ENCODE peak calls at places on chromosomes 16 and 17, in four cellular contexts. A is H9, S is IMR-90, E is H1. D is an unnamed sample.

GRCh38 chr17:67606471-67606870 is 111.3 kb upstream of the NOL11 start:
- DNase-seq in E (no peak), S (peak), A (no peak), D (no peak)

GRCh38 chr17:65222216-65222738 is 85.1 kb downstream of the RGS9 start:
- DNase-seq in S (peak), E (no peak), A (no peak), D (no peak)

GRCh38 chr17:34451313-34451712 is 88.3 kb upstream of the CCL1 start:
- DNase-seq in E (no peak), S (peak), A (no peak), D (no peak)

GRCh38 chr16:15502041-15502725 is 67.8 kb downstream of the BMERB1 start:
- DNase-seq in E (no peak), A (no peak), S (peak), D (peak)

GRCh38 chr17:41734139-41734948 is at the start of gene HAP1:
- DNase-seq in A (peak), S (peak), E (peak), D (peak)

GRCh38 chr17:1005361-1005946 is 8.5 kb downstream of the TIMM22 start:
- DNase-seq in E (no peak), A (no peak), S (peak), D (peak)

GRCh38 chr17:73552300-73553088 is 91.8 kb downstream of the SDK2 start:
- DNase-seq in E (no peak), A (no peak), S (no peak), D (no peak)

GRCh38 chr16:50496990-50497389 is 51.2 kb upstream of the NKD1 start:
- DNase-seq in E (no peak), S (no peak), A (no peak), D (no peak)

GRCh38 chr16:20647736-20648135 is 49.7 kb downstream of the ACSM1 start:
- DNase-seq in A (no peak), S (no peak), E (no peak), D (no peak)

GRCh38 chr17:73420897-73421296 is 109.1 kb upstream of the CDC42EP4 start:
- DNase-seq in E (no peak), A (peak), S (peak), D (peak)

GRCh38 chr17:2101448-2102257 is 46.8 kb downstream of the HIC1 start:
- DNase-seq in S (no peak), E (no peak), A (no peak), D (no peak)

GRCh38 chr17:36941265-36942021 is 4.2 kb downstream of the LHX1 start:
- DNase-seq in A (peak), S (no peak), E (peak), D (no peak)

GRCh38 chr17:43661699-43662431 is at the start of gene MEOX1:
- DNase-seq in S (peak), A (no peak), E (no peak), D (peak)

GRCh38 chr16:23952128-23953041 is 116.6 kb downstream of the PRKCB start:
- DNase-seq in S (peak), A (no peak), E (no peak), D (peak)

GRCh38 chr16:50692999-50693781 is at the start of gene NOD2:
- DNase-seq in S (no peak), A (peak), E (peak), D (peak)

GRCh38 chr17:7019839-7020519 is 2.9 kb upstream of the BCL6B start:
- DNase-seq in A (peak), S (peak), E (peak), D (peak)

GRCh38 chr16:83624436-83625120 is 183.2 kb upstream of the HSBP1 start:
- DNase-seq in E (peak), A (peak), S (no peak), D (no peak)

GRCh38 chr17:77783991-77784820 is 174.3 kb upstream of the TNRC6C start:
- DNase-seq in A (no peak), E (no peak), S (no peak), D (no peak)

GRCh38 chr17:17028059-17028877 is 14.0 kb upstream of the MPRIP start:
- DNase-seq in S (peak), E (peak), A (peak), D (peak)

GRCh38 chr16:71626858-71627213 is 852 bp downstream of the MARVELD3 start:
- DNase-seq in E (peak), A (peak), S (no peak), D (peak)

GRCh38 chr17:43599835-43600234 is 53.7 kb upstream of the ETV4 start:
- DNase-seq in S (peak), A (no peak), E (no peak), D (no peak)

GRCh38 chr16:86007524-86007923 is 108.6 kb downstream of the IRF8 start:
- DNase-seq in S (no peak), E (no peak), A (no peak), D (no peak)

GRCh38 chr17:52395308-52395707 is 236.8 kb upstream of the CA10 start:
- DNase-seq in S (no peak), E (no peak), A (no peak), D (peak)

GRCh38 chr17:79130536-79131273 is 56.1 kb downstream of the ENGASE start:
- DNase-seq in A (no peak), E (no peak), S (no peak), D (no peak)

GRCh38 chr17:65013613-65014391 is 42.7 kb downstream of the GNA13 start:
- DNase-seq in A (no peak), E (no peak), S (peak), D (peak)

GRCh38 chr17:28404461-28404811 is 1.6 kb downstream of the SLC46A1 start:
- DNase-seq in E (no peak), A (no peak), S (no peak), D (no peak)

GRCh38 chr17:81980752-81981239 is 3.4 kb downstream of the ASPSCR1 start:
- DNase-seq in E (no peak), S (no peak), A (no peak), D (no peak)

GRCh38 chr17:42096360-42097111 is 1.7 kb downstream of the ZNF385C start:
- DNase-seq in A (no peak), E (no peak), S (no peak), D (no peak)

GRCh38 chr17:81890447-81891302 is 711 bp downstream of the ALYREF start:
- DNase-seq in S (no peak), A (peak), E (no peak), D (no peak)

DNA sequence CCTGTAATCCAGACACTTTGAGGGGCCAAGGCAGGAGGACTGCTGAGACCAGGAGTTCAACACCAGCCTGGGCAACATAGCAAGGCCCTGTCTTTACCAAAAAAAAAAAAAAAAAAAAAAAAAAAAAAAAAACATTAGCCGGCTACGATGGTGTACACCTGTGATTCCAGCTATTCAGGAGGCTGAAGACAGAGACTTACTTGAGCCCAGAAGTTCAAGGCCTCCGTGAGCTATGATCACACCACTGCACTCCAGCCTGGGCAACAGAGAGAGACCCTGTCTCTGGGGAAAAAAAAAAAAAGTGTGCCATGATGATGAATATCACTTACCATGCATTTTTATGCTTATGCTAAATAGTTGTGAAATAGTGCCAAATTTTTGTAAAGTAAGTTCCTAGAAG is 197.0 kb downstream of the LGALS9B start:
- DNase-seq in A (no peak), E (no peak), S (no peak), D (no peak)
- H2BK120ac ChIP-seq in A (no peak), E (no peak), S (no peak), D (no peak)

DNA sequence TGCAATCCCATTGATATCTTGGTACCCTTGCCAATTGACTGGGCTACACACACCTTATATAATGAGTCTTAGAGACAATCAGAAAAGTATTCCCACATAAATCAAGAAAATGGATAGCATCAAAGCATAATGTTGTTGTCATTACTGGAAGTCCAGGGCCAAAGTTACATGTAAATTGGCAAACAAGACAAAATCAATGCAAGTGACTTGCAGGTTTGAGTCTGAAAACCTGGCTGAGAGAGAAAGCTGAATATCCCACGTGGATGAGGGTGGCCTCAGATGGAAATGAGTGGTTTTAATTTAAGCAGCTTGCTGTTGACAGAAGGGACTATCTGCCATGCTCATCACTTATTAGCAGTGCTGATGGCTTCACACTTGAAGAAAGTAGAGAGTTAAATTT is 324.0 kb upstream of the MON1B start:
- DNase-seq in A (no peak), E (no peak), S (no peak), D (no peak)
- H3K56ac ChIP-seq in A (no peak), E (no peak), S (no peak), D (no peak)

DNA sequence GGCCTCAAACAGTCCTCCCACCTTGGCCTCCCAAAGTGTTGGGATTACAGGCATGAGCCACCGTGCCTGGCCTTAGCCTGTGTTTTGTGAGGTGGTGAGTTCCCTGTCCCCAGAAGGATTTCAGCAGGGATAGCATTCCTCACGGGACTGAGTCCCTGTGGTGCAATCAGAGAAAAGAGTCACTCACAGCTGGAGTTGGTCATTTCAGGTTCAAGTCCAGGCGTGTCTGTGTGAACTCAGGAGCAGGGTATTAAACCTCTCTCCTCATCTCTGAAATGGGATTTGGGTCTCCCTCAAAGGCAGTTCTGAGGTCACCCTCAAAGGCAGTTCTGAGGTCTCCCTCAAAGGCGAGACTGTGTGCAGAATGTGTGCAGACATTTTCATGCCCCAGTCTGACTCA is 28.6 kb downstream of the NPTX1 start:
- DNase-seq in S (no peak), A (no peak), E (no peak), D (no peak)
- H2BK120ac ChIP-seq in S (peak), A (no peak), E (no peak), D (no peak)

DNA sequence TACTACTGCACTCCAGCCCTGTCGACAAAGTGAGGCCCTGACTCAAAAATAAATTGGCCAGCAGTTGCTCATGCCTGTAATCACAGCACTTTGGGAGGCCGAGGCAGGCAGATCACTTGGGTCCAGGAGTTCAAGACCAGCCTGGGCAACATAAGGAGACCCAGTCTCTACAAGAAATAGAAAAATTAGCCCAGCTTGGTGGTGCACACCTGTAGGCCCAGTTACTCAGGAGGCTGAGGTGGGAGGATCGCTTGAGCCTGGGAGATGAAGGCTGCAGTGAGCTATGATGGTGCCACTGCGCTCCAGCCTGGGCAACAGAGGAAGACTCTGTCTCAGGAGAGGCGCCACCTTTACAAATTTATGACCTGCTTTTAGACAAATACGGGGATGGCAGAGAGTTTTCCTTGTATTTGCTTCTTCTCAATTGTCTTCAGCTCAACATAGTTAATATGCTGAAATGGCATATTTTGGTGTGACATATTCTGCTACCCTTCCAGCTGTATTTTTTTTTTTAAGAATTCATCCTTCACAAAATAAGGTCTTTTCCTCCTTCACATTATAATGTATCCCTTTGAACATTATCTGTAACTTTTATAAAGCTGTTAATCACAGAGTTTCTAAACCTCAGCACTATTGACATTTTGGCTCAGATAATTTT is 21.1 kb upstream of the YPEL2 start:
- DNase-seq in E (no peak), A (no peak), S (no peak), D (no peak)
- H3K56ac ChIP-seq in E (no peak), A (no peak), S (no peak), D (no peak)

GRCh38 chr16:68371706-68372380 is 61.0 kb downstream of the PRMT7 start:
- DNase-seq in A (no peak), E (no peak), S (no peak), D (no peak)

GRCh38 chr16:68374251-68374805 is 63.5 kb downstream of the PRMT7 start:
- DNase-seq in E (no peak), S (no peak), A (no peak), D (no peak)

GRCh38 chr16:68373528-68374250 is 62.9 kb downstream of the PRMT7 start:
- DNase-seq in S (no peak), E (no peak), A (no peak), D (no peak)

GRCh38 chr16:68372381-68372720 is 61.5 kb downstream of the PRMT7 start:
- DNase-seq in E (no peak), A (no peak), S (no peak), D (no peak)

GRCh38 chr16:68372806-68373205 is 62.0 kb downstream of the PRMT7 start:
- DNase-seq in E (no peak), A (no peak), S (no peak), D (no peak)
- H2BK120ac ChIP-seq in E (no peak), A (no peak), S (no peak), D (no peak)

DNA sequence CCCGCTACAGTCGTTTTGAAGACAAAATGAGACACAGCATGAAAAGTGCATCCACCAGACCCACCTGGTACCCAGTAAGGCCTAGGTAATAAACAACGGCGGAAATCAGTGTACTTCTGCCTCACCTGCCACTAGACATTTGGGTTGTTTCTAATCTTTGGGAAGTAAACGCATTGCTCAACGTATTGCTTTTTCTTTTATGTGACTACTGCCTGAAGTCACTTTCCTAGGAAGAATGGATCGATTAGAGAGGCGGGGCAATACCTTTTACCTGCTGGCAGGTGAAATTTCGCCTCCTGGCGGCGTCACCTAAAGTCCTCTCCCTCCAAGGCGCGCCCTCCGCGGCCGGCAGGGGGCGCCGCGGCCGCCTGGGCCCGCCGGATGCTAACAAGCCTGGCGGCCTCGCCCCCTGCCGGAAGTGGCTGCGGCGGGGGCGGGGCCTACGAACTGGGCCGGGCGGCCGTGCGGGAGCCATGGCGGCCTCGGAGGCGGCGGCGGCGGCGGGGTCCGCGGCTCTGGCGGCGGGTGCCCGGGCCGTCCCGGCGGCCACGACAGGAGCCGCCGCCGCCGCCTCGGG is at the start of gene ATMIN:
- DNase-seq in E (peak), S (peak), A (peak), D (peak)
- H3K56ac ChIP-seq in E (peak), S (peak), A (no peak), D (peak)

GRCh38 chr16:3134338-3135119 is at the start of gene ZNF213:
- DNase-seq in A (peak), E (peak), S (peak), D (peak)
- H2BK120ac ChIP-seq in A (peak), E (no peak), S (peak), D (no peak)

GRCh38 chr17:66364508-66365203 is 62.2 kb downstream of the PRKCA start:
- DNase-seq in E (no peak), A (no peak), S (no peak), D (no peak)

GRCh38 chr17:66367112-66367511 is 64.7 kb downstream of the PRKCA start:
- DNase-seq in A (no peak), E (no peak), S (no peak), D (no peak)

GRCh38 chr17:66369830-66370229 is 67.4 kb downstream of the PRKCA start:
- DNase-seq in S (no peak), A (no peak), E (no peak), D (no peak)

GRCh38 chr17:66365903-66366302 is 63.5 kb downstream of the PRKCA start:
- DNase-seq in S (no peak), E (no peak), A (no peak), D (no peak)

GRCh38 chr17:66365204-66365524 is 62.8 kb downstream of the PRKCA start:
- DNase-seq in E (no peak), A (no peak), S (no peak), D (no peak)
- H3K56ac ChIP-seq in E (no peak), A (no peak), S (no peak), D (no peak)

GRCh38 chr16:88329726-88330700 is 52.7 kb upstream of the ZNF469 start:
- DNase-seq in S (no peak), A (no peak), E (no peak), D (no peak)

GRCh38 chr16:88333645-88334516 is 48.9 kb upstream of the ZNF469 start:
- DNase-seq in E (no peak), A (no peak), S (no peak), D (no peak)

GRCh38 chr16:88331989-88332920 is 50.5 kb upstream of the ZNF469 start:
- DNase-seq in E (no peak), A (no peak), S (peak), D (peak)

GRCh38 chr16:88328313-88328660 is 54.5 kb upstream of the ZNF469 start:
- DNase-seq in A (no peak), S (no peak), E (no peak), D (no peak)

DNA sequence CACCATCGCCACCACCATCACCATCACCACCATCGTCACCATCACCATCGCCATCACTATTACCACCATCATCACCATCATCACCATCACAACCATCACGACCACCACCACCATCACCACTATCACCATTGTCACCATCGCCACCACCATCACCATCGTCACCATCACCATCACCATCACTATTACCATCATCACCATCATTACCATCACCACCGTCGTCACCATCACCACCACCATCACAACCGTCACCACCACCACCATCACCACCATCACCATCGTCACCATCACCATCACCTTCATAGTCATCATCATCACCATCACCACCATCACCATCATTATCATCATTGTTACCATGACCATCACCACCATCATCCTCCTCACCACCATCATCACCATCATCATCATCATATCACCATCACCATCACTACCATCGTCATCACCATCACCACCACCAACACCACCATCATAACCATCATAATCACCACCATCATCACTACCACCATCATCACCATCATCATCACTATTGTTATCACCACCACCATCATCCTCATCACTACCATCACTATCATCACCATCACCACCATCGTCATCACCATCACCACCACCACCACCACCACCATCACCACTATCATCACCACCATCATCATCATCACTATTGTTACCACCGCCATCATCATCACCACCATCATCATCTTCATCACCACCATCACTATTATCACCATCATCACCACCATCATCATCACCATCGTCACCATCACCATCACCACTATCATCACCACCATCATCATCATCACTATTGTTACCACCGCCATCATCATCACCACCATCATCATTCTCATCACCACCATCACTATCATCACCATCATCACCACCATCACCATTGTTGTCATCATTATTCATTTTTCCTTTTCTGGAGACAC is 51.5 kb upstream of the ZNF469 start:
- DNase-seq in A (no peak), E (no peak), S (no peak), D (no peak)
- H2BK120ac ChIP-seq in A (no peak), E (no peak), S (peak), D (no peak)